ENCODE peak calls at places on chromosomes 4 and X, in four cellular contexts. F is naive thymus-derived CD4-positive, alpha-beta T cell; I is stomach; Z is fibroblast of mammary gland. C is an unnamed sample.

GRCh38 chr4:30656828-30657227 is 63.3 kb upstream of the PCDH7 start:
- DNase-seq in I (no peak), Z (no peak), F (no peak), C (no peak)

GRCh38 chrX:71650333-71650969 is 16.9 kb upstream of the LOC101059915 start:
- DNase-seq in I (no peak), F (peak; percentile 20), Z (no peak), C (no peak)

GRCh38 chr4:157702821-157703220 is 470.0 kb downstream of the GASK1B start:
- DNase-seq in Z (no peak), I (no peak), F (no peak), C (no peak)

GRCh38 chr4:12179264-12179616 is 750.5 kb upstream of the HS3ST1 start:
- DNase-seq in F (no peak), Z (no peak), I (no peak), C (no peak)

GRCh38 chr4:39931441-39931901 is 46.2 kb downstream of the PDS5A start:
- DNase-seq in I (no peak), Z (no peak), F (no peak), C (no peak)

GRCh38 chrX:112851806-112852205 is 11.2 kb upstream of the AMOT start:
- DNase-seq in I (no peak), Z (peak; percentile 58), F (no peak), C (no peak)

GRCh38 chr4:145880355-145880960 is 58.2 kb downstream of the ZNF827 start:
- DNase-seq in Z (no peak), I (no peak), F (no peak), C (no peak)

GRCh38 chr4:5478697-5479096 is 229.7 kb downstream of the EVC2 start:
- DNase-seq in Z (no peak), F (no peak), I (no peak), C (no peak)

GRCh38 chr4:55023030-55023429 is 102.4 kb downstream of the KDR start:
- DNase-seq in Z (no peak), F (no peak), I (no peak), C (no peak)

GRCh38 chr4:1009647-1010521 is 1.5 kb upstream of the FGFRL1 start:
- DNase-seq in F (peak; percentile 61), Z (peak; percentile 33), I (peak; percentile 79), C (peak; percentile 18)

GRCh38 chrX:66046612-66047235 is 6.8 kb upstream of the VSIG4 start:
- DNase-seq in I (no peak), Z (no peak), F (peak; percentile 36), C (no peak)

GRCh38 chr4:141304346-141304745 is 83.7 kb downstream of the ZNF330 start:
- DNase-seq in F (no peak), Z (no peak), I (no peak), C (no peak)

GRCh38 chr4:78647272-78647671 is 95.7 kb downstream of the ANXA3 start:
- DNase-seq in F (no peak), Z (no peak), I (no peak), C (no peak)

GRCh38 chr4:1300466-1301455 is 11.1 kb downstream of the MAEA start:
- DNase-seq in F (no peak), I (peak; percentile 53), Z (peak; percentile 88), C (no peak)

GRCh38 chr4:34850983-34851382 is 1393.3 kb downstream of the ARAP2 start:
- DNase-seq in F (no peak), Z (peak; percentile 17), I (no peak), C (no peak)

GRCh38 chr4:154491731-154492249 is at the start of gene DCHS2:
- DNase-seq in I (no peak), Z (no peak), F (no peak), C (peak; percentile 3)

GRCh38 chr4:113059783-113060182 is 10.3 kb downstream of the ANK2 start:
- DNase-seq in I (no peak), Z (no peak), F (no peak), C (no peak)

GRCh38 chrX:24464836-24465523 is at the start of gene PDK3:
- DNase-seq in I (peak; percentile 91), F (peak; percentile 92), Z (peak; percentile 69), C (peak; percentile 76)

GRCh38 chrX:119488749-119489148 is 20.5 kb downstream of the SLC25A5 start:
- DNase-seq in Z (peak; percentile 59), F (peak; percentile 41), I (peak; percentile 75), C (no peak)

GRCh38 chr4:13980317-13980716 is 352.8 kb upstream of the BOD1L1 start:
- DNase-seq in F (no peak), Z (peak; percentile 99), I (no peak), C (peak; percentile 91)

GRCh38 chr4:8578717-8579116 is 1.5 kb upstream of the GPR78 start:
- DNase-seq in F (no peak), Z (no peak), I (no peak), C (no peak)

GRCh38 chrX:37783284-37783683 is 3.4 kb downstream of the CYBB start:
- DNase-seq in I (no peak), Z (no peak), F (no peak), C (no peak)

GRCh38 chr4:101644516-101644915 is 146.0 kb upstream of the BANK1 start:
- DNase-seq in I (no peak), Z (no peak), F (no peak), C (no peak)

GRCh38 chr4:186192068-186192751 is 843 bp downstream of the CYP4V2 start:
- DNase-seq in I (peak; percentile 35), Z (peak; percentile 51), F (peak; percentile 54), C (peak; percentile 45)

GRCh38 chrX:100797359-100797758 is 22.8 kb upstream of the CSTF2 start:
- DNase-seq in Z (no peak), I (no peak), F (no peak), C (no peak)

GRCh38 chr4:53935780-53936179 is 128.6 kb downstream of the CHIC2 start:
- DNase-seq in F (no peak), I (no peak), Z (peak; percentile 83), C (no peak)

GRCh38 chrX:27555514-27555913 is 34.6 kb upstream of the DCAF8L2 start:
- DNase-seq in Z (peak; percentile 1), I (no peak), F (no peak), C (no peak)

GRCh38 chr4:103443324-103443723 is 245.2 kb upstream of the CENPE start:
- DNase-seq in F (no peak), I (no peak), Z (peak; percentile 43), C (no peak)

GRCh38 chrX:101452051-101452450 is 33.2 kb upstream of the ARMCX4 start:
- DNase-seq in I (no peak), F (no peak), Z (no peak), C (no peak)

GRCh38 chr4:132317923-132318322 is 831.2 kb upstream of the PCDH10 start:
- DNase-seq in I (no peak), F (no peak), Z (no peak), C (no peak)

GRCh38 chr4:133929540-133929939 is 272.0 kb downstream of the PABPC4L start:
- DNase-seq in F (no peak), I (no peak), Z (no peak), C (no peak)

GRCh38 chr4:169619958-169620845 is at the start of gene CLCN3:
- DNase-seq in I (peak; percentile 98), Z (peak; percentile 96), F (peak; percentile 82), C (peak; percentile 84)

GRCh38 chr4:169619518-169619957 is 840 bp upstream of the CLCN3 start:
- DNase-seq in F (peak; percentile 56), Z (peak; percentile 59), I (peak; percentile 67), C (peak; percentile 65)

GRCh38 chr4:169618986-169619385 is 1.4 kb upstream of the CLCN3 start:
- DNase-seq in Z (no peak), I (no peak), F (no peak), C (no peak)

GRCh38 chr4:169620846-169621228 is 459 bp downstream of the CLCN3 start:
- DNase-seq in Z (peak; percentile 26), F (no peak), I (no peak), C (no peak)

DNA sequence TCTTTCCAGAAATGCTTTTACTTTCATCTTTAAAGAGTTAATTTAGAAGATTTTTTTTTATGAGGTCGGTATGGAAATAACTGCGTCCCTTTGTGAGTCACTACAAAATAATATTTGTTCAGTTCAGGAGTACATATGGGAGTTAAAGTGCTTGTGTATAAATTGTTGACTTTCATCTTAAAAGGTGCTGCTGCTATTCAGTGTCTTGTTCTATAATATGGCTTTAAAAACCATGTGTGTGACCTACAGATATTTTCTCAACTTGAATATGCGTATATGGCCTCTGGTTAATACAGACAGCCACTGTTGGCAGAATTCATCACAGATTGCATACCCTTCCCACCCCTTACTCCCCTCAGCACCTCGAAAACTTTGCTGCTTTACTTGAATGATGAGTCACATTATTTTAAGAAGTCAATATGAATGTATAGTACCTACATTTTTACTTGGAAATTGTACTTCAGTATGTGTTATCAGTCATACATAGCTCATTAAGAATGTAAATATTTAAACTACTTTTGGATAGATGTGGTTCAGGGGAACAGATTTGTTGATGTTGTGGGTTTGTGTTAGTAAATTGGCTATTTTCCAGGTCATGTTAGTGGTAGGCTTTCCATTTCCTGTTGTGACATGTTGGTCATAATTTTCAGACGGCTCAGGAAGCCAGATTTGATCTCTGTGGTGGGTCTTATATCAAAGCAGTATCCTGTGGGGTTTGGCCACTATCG is 1.5 kb downstream of the CLCN3 start:
- DNase-seq in Z (peak; percentile 76), I (no peak), F (peak; percentile 40), C (peak; percentile 71)
- H3K4me3 ChIP-seq in Z (peak overlapping the region; percentile 89), I (peak overlapping the region; percentile 61), F (peak overlapping the region; percentile 45), C (peak overlapping the region; percentile 77)

GRCh38 chr4:189202869-189203271 is 737.8 kb upstream of the FRG1 start:
- DNase-seq in F (no peak), Z (peak; percentile 63), I (no peak), C (peak; percentile 35)

GRCh38 chr4:189198624-189199023 is 742.0 kb upstream of the FRG1 start:
- DNase-seq in Z (no peak), F (no peak), I (no peak), C (no peak)

GRCh38 chr4:189200346-189200745 is 740.3 kb upstream of the FRG1 start:
- DNase-seq in I (no peak), F (no peak), Z (no peak), C (no peak)

GRCh38 chr4:189204616-189205015 is 736.1 kb upstream of the FRG1 start:
- DNase-seq in F (no peak), I (no peak), Z (no peak), C (no peak)

GRCh38 chr4:189202182-189202868 is 738.3 kb upstream of the FRG1 start:
- DNase-seq in Z (peak; percentile 84), I (peak; percentile 64), F (peak; percentile 3), C (peak; percentile 31)
- H3K4me3 ChIP-seq in Z (peak overlapping the region; percentile 34), I (peak overlapping the region; percentile 11), F (no peak overlapping the region), C (no peak overlapping the region)

DNA sequence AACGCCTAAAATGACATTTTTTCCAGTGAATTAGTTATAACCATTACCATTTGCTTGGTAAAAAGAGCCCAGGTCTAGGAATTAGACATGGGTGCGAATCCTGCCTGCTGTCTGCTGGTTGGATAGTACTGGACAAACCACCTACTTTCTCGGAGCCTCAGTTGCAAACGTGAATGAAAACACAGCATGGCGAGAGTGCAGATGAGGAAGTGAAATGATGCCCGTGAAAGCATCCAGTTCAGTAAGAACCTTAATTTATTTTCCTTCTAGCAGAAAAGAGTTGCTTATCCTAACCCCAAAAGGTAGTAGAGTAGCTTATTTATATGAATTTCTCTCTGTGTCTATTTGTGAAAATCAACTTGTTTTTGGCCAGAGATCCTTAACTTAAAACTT is 171.4 kb upstream of the GALNT7 start:
- DNase-seq in F (no peak), I (no peak), Z (no peak), C (no peak)
- H3K4me3 ChIP-seq in F (no peak overlapping the region), I (no peak overlapping the region), Z (no peak overlapping the region), C (no peak overlapping the region)

DNA sequence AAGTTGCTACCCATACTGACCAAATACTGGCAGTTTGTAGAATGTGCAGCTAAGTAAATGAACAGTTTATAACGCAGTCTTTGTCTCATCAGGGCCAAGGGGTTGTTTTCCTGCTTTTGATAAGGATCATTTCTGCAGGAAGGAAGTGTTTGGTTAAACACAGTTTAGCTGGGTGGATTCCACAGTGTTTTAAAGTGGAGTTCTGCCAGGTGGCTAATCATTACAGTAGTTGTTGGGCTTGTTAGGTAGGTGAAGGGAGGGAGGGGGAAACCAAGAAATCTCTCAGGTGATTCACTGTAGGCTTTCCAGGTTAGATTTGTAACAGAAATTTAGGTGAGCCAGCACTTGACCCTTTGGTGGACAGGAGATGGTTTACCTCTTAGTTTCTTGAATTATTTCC is 58.1 kb downstream of the FNIP2 start:
- DNase-seq in Z (no peak), I (peak; percentile 63), F (no peak), C (peak; percentile 64)
- H3K4me3 ChIP-seq in Z (no peak overlapping the region), I (no peak overlapping the region), F (no peak overlapping the region), C (peak overlapping the region; percentile 9)